ENCODE peak calls at places on chromosome 22, in seven cellular contexts. W is fibroblast of lung, V is DMS 273 treated with DMSO at 0.1 percent for 48 hours, A is HT-29, R is DMS53, P is endothelial cell, G is kidney epithelial cell. H is an unnamed sample.

GRCh38 chr22:47382164-47382890 is 619.9 kb downstream of the TBC1D22A start:
- DNase-seq in W (no peak), V (no peak), A (no peak), R (no peak), P (no peak), G (no peak), H (no peak)

GRCh38 chr22:40156001-40156516 is 21.7 kb upstream of the TNRC6B start:
- DNase-seq in W (peak), V (peak), A (peak), R (peak), P (no peak), G (peak), H (no peak)

GRCh38 chr22:46501701-46502100 is 35.7 kb downstream of the CELSR1 start:
- DNase-seq in W (peak), V (no peak), A (no peak), R (no peak), P (no peak), G (peak), H (no peak)

GRCh38 chr22:27966168-27967064 is 47.4 kb upstream of the PITPNB start:
- DNase-seq in W (no peak), V (no peak), A (no peak), R (no peak), P (no peak), G (no peak), H (peak)

GRCh38 chr22:19886605-19887250 is 32.1 kb upstream of the GNB1L start:
- DNase-seq in W (peak), V (no peak), A (no peak), R (no peak), P (no peak), G (no peak), H (no peak)

GRCh38 chr22:38871360-38872171 is 450 bp downstream of the CBX6 start:
- DNase-seq in W (no peak), V (no peak), A (no peak), R (peak), P (no peak), G (no peak), H (no peak)

GRCh38 chr22:45970709-45971388 is 6.1 kb downstream of the WNT7B start:
- DNase-seq in W (peak), V (no peak), A (no peak), R (no peak), P (no peak), G (no peak), H (no peak)

GRCh38 chr22:47556473-47556872 is 794.0 kb downstream of the TBC1D22A start:
- DNase-seq in W (no peak), V (no peak), A (no peak), R (no peak), P (no peak), G (no peak), H (no peak)

GRCh38 chr22:36253523-36254490 is 874 bp downstream of the APOL1 start:
- DNase-seq in W (peak), V (no peak), A (peak), R (no peak), P (no peak), G (no peak), H (peak)

GRCh38 chr22:46587492-46588278 is 32.5 kb upstream of the GRAMD4 start:
- DNase-seq in W (no peak), V (no peak), A (no peak), R (no peak), P (no peak), G (no peak), H (no peak)

GRCh38 chr22:25021976-25022711 is 69.6 kb downstream of the KIAA1671 start:
- DNase-seq in W (no peak), V (peak), A (no peak), R (no peak), P (no peak), G (no peak), H (peak)

GRCh38 chr22:20972014-20972797 is 5.2 kb downstream of the AIFM3 start:
- DNase-seq in W (no peak), V (no peak), A (no peak), R (peak), P (no peak), G (no peak), H (no peak)

GRCh38 chr22:45006101-45006872 is 3.5 kb downstream of the PHF21B start:
- DNase-seq in W (no peak), V (no peak), A (no peak), R (no peak), P (no peak), G (no peak), H (no peak)

GRCh38 chr22:20764053-20764720 is 9.7 kb upstream of the SERPIND1 start:
- DNase-seq in W (no peak), V (no peak), A (no peak), R (no peak), P (no peak), G (no peak), H (no peak)

GRCh38 chr22:49971232-49972162 is 10.9 kb downstream of the PIM3 start:
- DNase-seq in W (peak), V (no peak), A (peak), R (peak), P (peak), G (no peak), H (no peak)

GRCh38 chr22:48944756-48945620 is 882.7 kb downstream of the BRD1 start:
- DNase-seq in W (no peak), V (no peak), A (no peak), R (no peak), P (no peak), G (no peak), H (no peak)

GRCh38 chr22:32103648-32104326 is 55.3 kb downstream of the C22orf42 start:
- DNase-seq in W (peak), V (no peak), A (no peak), R (peak), P (no peak), G (no peak), H (peak)

GRCh38 chr22:29139965-29140782 is 65.5 kb upstream of the EMID1 start:
- DNase-seq in W (peak), V (no peak), A (no peak), R (no peak), P (no peak), G (no peak), H (no peak)

GRCh38 chr22:49582171-49582570 is 245.5 kb downstream of the BRD1 start:
- DNase-seq in W (no peak), V (no peak), A (no peak), R (no peak), P (no peak), G (no peak), H (no peak)

GRCh38 chr22:33104192-33104591 is 46.0 kb upstream of the SYN3 start:
- DNase-seq in W (no peak), V (no peak), A (no peak), R (no peak), P (no peak), G (no peak), H (no peak)

GRCh38 chr22:25039754-25040153 is 87.2 kb downstream of the KIAA1671 start:
- DNase-seq in W (no peak), V (peak), A (no peak), R (no peak), P (no peak), G (no peak), H (no peak)

GRCh38 chr22:19143967-19144400 is 467 bp downstream of the ESS2 start:
- DNase-seq in W (peak), V (no peak), A (peak), R (no peak), P (no peak), G (no peak), H (no peak)

GRCh38 chr22:50262460-50262911 is 1.0 kb upstream of the MAPK12 start:
- DNase-seq in W (no peak), V (no peak), A (no peak), R (peak), P (no peak), G (no peak), H (no peak)

GRCh38 chr22:37267128-37267587 is 15.2 kb upstream of the CYTH4 start:
- DNase-seq in W (no peak), V (no peak), A (peak), R (peak), P (peak), G (no peak), H (peak)